ENCODE peak calls at places on chromosomes 3 and 15, in five cellular contexts. One of them, this sample, is unnamed.

GRCh38 chr3:153372326-153372725 is 210.3 kb downstream of the RAP2B start:
- DNase-seq in endodermal cell: no peak
- DNase-seq in ovary: no peak
- DNase-seq in AG09309: peak; percentile 57
- DNase-seq in vagina: no peak
- DNase-seq in this sample: peak; percentile 3

GRCh38 chr3:12175844-12176453 is 17.2 kb upstream of the TIMP4 start:
- DNase-seq in endodermal cell: peak; percentile 90
- DNase-seq in AG09309: no peak
- DNase-seq in ovary: peak; percentile 76
- DNase-seq in vagina: no peak
- DNase-seq in this sample: no peak

GRCh38 chr3:14834807-14835466 is 16.2 kb downstream of the FGD5 start:
- DNase-seq in endodermal cell: no peak
- DNase-seq in AG09309: no peak
- DNase-seq in vagina: no peak
- DNase-seq in ovary: no peak
- DNase-seq in this sample: no peak

GRCh38 chr15:25486051-25486450 is 47.2 kb upstream of the UBE3A start:
- DNase-seq in AG09309: no peak
- DNase-seq in vagina: no peak
- DNase-seq in endodermal cell: peak; percentile 51
- DNase-seq in ovary: no peak
- DNase-seq in this sample: no peak

GRCh38 chr15:78301326-78301725 is 1.9 kb upstream of the SKIC8 start:
- DNase-seq in AG09309: no peak
- DNase-seq in endodermal cell: no peak
- DNase-seq in vagina: no peak
- DNase-seq in ovary: no peak
- DNase-seq in this sample: no peak

GRCh38 chr3:7292362-7292761 is 431.4 kb downstream of the GRM7 start:
- DNase-seq in ovary: no peak
- DNase-seq in AG09309: no peak
- DNase-seq in endodermal cell: no peak
- DNase-seq in vagina: no peak
- DNase-seq in this sample: no peak

GRCh38 chr15:41621200-41622193 is 38.7 kb upstream of the MGA start:
- DNase-seq in vagina: peak; percentile 90
- DNase-seq in AG09309: no peak
- DNase-seq in endodermal cell: peak; percentile 91
- DNase-seq in ovary: peak; percentile 92
- DNase-seq in this sample: peak; percentile 38

GRCh38 chr15:85710340-85710842 is 84.3 kb downstream of the KLHL25 start:
- DNase-seq in vagina: no peak
- DNase-seq in ovary: no peak
- DNase-seq in AG09309: no peak
- DNase-seq in endodermal cell: no peak
- DNase-seq in this sample: no peak

GRCh38 chr3:38519000-38519399 is 22.9 kb downstream of the EXOG start:
- DNase-seq in vagina: no peak
- DNase-seq in ovary: no peak
- DNase-seq in endodermal cell: no peak
- DNase-seq in AG09309: no peak
- DNase-seq in this sample: no peak

GRCh38 chr3:177930771-177931170 is 605.5 kb upstream of the KCNMB2 start:
- DNase-seq in ovary: no peak
- DNase-seq in AG09309: no peak
- DNase-seq in vagina: no peak
- DNase-seq in endodermal cell: no peak
- DNase-seq in this sample: no peak

DNA sequence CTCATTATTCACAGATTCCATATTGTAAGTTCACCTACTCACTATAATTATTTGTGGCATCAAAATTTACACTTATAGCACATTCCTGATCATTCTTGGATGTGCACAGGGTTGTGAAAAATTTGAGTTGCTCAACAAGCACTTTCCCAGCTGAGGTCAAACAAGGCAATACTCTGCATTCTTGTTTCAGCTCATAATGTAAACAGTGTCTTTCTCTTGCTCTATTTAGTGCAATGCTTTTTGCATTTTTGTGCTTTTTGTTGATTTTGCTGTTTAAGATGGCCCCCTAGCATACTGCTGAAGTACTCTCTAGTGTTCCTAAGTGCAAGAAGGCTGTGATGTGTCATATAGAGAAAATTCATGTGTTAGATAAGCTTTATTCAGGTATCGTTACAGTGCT is 66.7 kb upstream of the TNIK start:
- DNase-seq in ovary: no peak
- DNase-seq in vagina: no peak
- DNase-seq in endodermal cell: no peak
- DNase-seq in AG09309: peak; percentile 18
- DNase-seq in this sample: peak; percentile 52
- TF ChIP-seq CTCF in ovary: no peak
- TF ChIP-seq CTCF in vagina: no peak
- TF ChIP-seq CTCF in endodermal cell: no peak
- TF ChIP-seq CTCF in AG09309: no peak
- TF ChIP-seq CTCF in this sample: peak; percentile 28

GRCh38 chr15:72835289-72835890 is 51.8 kb upstream of the ADPGK start:
- DNase-seq in AG09309: no peak
- DNase-seq in ovary: no peak
- DNase-seq in endodermal cell: peak; percentile 82
- DNase-seq in vagina: no peak
- DNase-seq in this sample: no peak
- TF ChIP-seq CTCF in AG09309: peak; percentile 42
- TF ChIP-seq CTCF in ovary: no peak
- TF ChIP-seq CTCF in endodermal cell: peak; percentile 78
- TF ChIP-seq CTCF in vagina: no peak
- TF ChIP-seq CTCF in this sample: peak; percentile 24

DNA sequence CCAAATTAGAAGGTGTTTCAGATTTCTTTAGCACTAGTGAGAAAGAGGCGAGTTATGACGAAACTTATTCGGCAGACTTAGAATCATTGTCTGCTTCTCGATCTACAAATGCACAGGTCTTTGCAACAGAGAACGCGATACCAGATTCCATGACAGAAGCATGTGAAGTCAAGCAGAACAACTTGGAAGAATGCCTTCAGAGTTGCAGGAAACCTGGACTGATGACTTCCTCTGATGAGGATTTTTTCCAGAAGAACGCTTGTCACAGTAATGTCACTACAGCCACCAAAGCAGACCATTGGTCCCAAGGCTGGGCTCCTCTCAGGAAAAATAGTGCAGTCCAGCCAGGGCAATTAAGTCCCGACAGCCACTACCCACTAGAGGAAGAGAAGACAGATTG is 50.6 kb downstream of the CDAN1 start:
- DNase-seq in endodermal cell: no peak
- DNase-seq in AG09309: no peak
- DNase-seq in ovary: no peak
- DNase-seq in vagina: no peak
- DNase-seq in this sample: no peak
- TF ChIP-seq CTCF in endodermal cell: no peak
- TF ChIP-seq CTCF in AG09309: no peak
- TF ChIP-seq CTCF in ovary: no peak
- TF ChIP-seq CTCF in vagina: no peak
- TF ChIP-seq CTCF in this sample: no peak

GRCh38 chr3:146020969-146021368 is 140.0 kb downstream of the PLOD2 start:
- DNase-seq in AG09309: no peak
- DNase-seq in endodermal cell: peak; percentile 51
- DNase-seq in vagina: no peak
- DNase-seq in ovary: no peak
- DNase-seq in this sample: no peak
- TF ChIP-seq CTCF in AG09309: no peak
- TF ChIP-seq CTCF in endodermal cell: peak; percentile 67
- TF ChIP-seq CTCF in vagina: no peak
- TF ChIP-seq CTCF in ovary: no peak
- TF ChIP-seq CTCF in this sample: no peak

DNA sequence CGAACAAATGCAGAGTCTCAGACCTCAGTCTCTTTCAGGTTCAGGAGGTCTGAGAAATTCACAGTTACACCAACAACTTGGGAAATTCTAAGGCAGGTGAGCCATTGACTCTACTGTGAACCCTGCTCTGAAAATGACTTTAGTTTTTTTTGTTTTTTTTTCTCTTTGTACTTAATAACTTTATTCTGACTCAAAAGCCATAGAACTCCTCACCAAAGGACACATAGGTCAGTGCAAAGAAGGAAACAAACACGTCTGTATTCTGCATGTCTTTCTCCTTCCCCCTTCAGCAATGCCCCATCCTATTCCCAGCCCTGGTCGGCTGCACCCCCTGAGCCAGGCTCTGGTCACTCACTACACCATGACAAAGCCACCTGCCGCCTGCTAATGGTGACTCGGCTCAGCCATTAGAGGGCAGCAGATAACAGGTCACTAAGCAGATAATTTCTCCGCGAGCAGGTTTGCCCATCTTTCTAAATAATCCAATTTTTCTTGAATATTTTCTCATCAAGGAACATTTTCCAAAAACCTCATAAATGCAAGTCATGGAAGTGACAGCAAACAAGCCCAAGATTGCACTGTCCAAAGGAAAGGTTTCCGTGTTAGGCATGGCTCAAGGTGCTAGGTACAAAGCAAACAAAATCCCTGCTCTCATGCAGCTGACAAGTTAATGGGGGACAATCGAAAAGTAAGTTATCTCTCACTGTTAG is 37.7 kb downstream of the TM4SF4 start:
- DNase-seq in endodermal cell: peak; percentile 90
- DNase-seq in vagina: no peak
- DNase-seq in ovary: peak; percentile 61
- DNase-seq in AG09309: no peak
- DNase-seq in this sample: peak; percentile 35
- TF ChIP-seq CTCF in endodermal cell: peak; percentile 94
- TF ChIP-seq CTCF in vagina: peak; percentile 89
- TF ChIP-seq CTCF in ovary: peak; percentile 80
- TF ChIP-seq CTCF in AG09309: peak; percentile 81
- TF ChIP-seq CTCF in this sample: peak; percentile 81

GRCh38 chr3:85355572-85355971 is 396.8 kb downstream of the CADM2 start:
- DNase-seq in ovary: no peak
- DNase-seq in endodermal cell: no peak
- DNase-seq in AG09309: no peak
- DNase-seq in vagina: no peak
- DNase-seq in this sample: no peak

GRCh38 chr3:85360742-85361387 is 402.1 kb downstream of the CADM2 start:
- DNase-seq in AG09309: no peak
- DNase-seq in vagina: no peak
- DNase-seq in endodermal cell: peak; percentile 86
- DNase-seq in ovary: no peak
- DNase-seq in this sample: no peak
- TF ChIP-seq CTCF in AG09309: no peak
- TF ChIP-seq CTCF in vagina: no peak
- TF ChIP-seq CTCF in endodermal cell: peak; percentile 87
- TF ChIP-seq CTCF in ovary: no peak
- TF ChIP-seq CTCF in this sample: no peak

GRCh38 chr15:58010983-58011382 is 54.5 kb downstream of the ALDH1A2 start:
- DNase-seq in ovary: no peak
- DNase-seq in vagina: no peak
- DNase-seq in endodermal cell: no peak
- DNase-seq in AG09309: no peak
- DNase-seq in this sample: no peak

GRCh38 chr15:58016776-58017175 is 48.7 kb downstream of the ALDH1A2 start:
- DNase-seq in vagina: no peak
- DNase-seq in ovary: no peak
- DNase-seq in AG09309: no peak
- DNase-seq in endodermal cell: no peak
- DNase-seq in this sample: no peak

GRCh38 chr15:58014470-58014869 is 51.0 kb downstream of the ALDH1A2 start:
- DNase-seq in endodermal cell: no peak
- DNase-seq in AG09309: no peak
- DNase-seq in vagina: no peak
- DNase-seq in ovary: no peak
- DNase-seq in this sample: no peak

GRCh38 chr15:58015565-58015964 is 49.9 kb downstream of the ALDH1A2 start:
- DNase-seq in endodermal cell: no peak
- DNase-seq in AG09309: no peak
- DNase-seq in vagina: no peak
- DNase-seq in ovary: no peak
- DNase-seq in this sample: no peak

GRCh38 chr15:58014040-58014439 is 51.5 kb downstream of the ALDH1A2 start:
- DNase-seq in AG09309: no peak
- DNase-seq in vagina: no peak
- DNase-seq in endodermal cell: no peak
- DNase-seq in ovary: no peak
- DNase-seq in this sample: no peak
- TF ChIP-seq CTCF in AG09309: no peak
- TF ChIP-seq CTCF in vagina: no peak
- TF ChIP-seq CTCF in endodermal cell: no peak
- TF ChIP-seq CTCF in ovary: no peak
- TF ChIP-seq CTCF in this sample: no peak

GRCh38 chr15:29550834-29551465 is 271.3 kb downstream of the TJP1 start:
- DNase-seq in vagina: no peak
- DNase-seq in AG09309: no peak
- DNase-seq in ovary: no peak
- DNase-seq in endodermal cell: no peak
- DNase-seq in this sample: no peak
- TF ChIP-seq CTCF in vagina: no peak
- TF ChIP-seq CTCF in AG09309: no peak
- TF ChIP-seq CTCF in ovary: no peak
- TF ChIP-seq CTCF in endodermal cell: no peak
- TF ChIP-seq CTCF in this sample: no peak

GRCh38 chr3:28267984-28268849 is 26.8 kb downstream of the CMC1 start:
- DNase-seq in ovary: no peak
- DNase-seq in endodermal cell: no peak
- DNase-seq in vagina: no peak
- DNase-seq in AG09309: no peak
- DNase-seq in this sample: no peak
- TF ChIP-seq CTCF in ovary: no peak
- TF ChIP-seq CTCF in endodermal cell: no peak
- TF ChIP-seq CTCF in vagina: no peak
- TF ChIP-seq CTCF in AG09309: no peak
- TF ChIP-seq CTCF in this sample: no peak

DNA sequence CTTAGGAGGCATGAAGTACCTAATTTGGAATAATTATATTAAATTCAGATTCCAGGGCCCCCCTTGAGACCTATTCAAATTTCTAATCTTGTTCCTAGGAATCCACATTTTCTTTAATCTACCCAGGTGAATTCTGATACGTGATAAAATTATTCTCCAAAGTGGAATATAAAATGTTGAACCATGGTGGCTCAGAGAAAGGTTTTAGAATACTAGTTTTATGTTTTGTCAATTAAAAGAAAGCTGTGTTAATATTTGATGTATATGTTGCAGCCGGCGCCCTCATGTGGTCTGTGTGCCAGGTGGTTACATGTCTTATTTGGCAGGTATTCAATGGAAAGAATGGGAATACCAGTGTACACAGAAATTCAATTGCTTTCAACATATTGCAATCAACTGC is 321.8 kb downstream of the FEZF2 start:
- DNase-seq in AG09309: no peak
- DNase-seq in endodermal cell: peak; percentile 78
- DNase-seq in vagina: no peak
- DNase-seq in ovary: no peak
- DNase-seq in this sample: no peak
- TF ChIP-seq CTCF in AG09309: peak; percentile 18
- TF ChIP-seq CTCF in endodermal cell: peak; percentile 76
- TF ChIP-seq CTCF in vagina: no peak
- TF ChIP-seq CTCF in ovary: no peak
- TF ChIP-seq CTCF in this sample: peak; percentile 22

This sample was measured in AG09319.